ENCODE peak calls at places on chromosomes 2 and 18, in six cellular contexts. P, O, V, D, K and R are unnamed samples.

GRCh38 chr2:70073493-70073892 is 13.8 kb upstream of the PCBP1 start:
- DNase-seq in D (no peak), O (no peak), P (no peak), K (no peak), V (no peak), R (no peak)

GRCh38 chr2:176192351-176192750 is 3.9 kb downstream of the HOXD1 start:
- DNase-seq in P (no peak), V (no peak), O (no peak), K (no peak), D (no peak), R (no peak)

GRCh38 chr2:24411488-24412146 is 51.3 kb upstream of the ITSN2 start:
- DNase-seq in V (peak; percentile 28), K (no peak), D (no peak), O (no peak), P (no peak), R (no peak)

GRCh38 chr2:195369217-195369587 is 287.8 kb upstream of the SLC39A10 start:
- DNase-seq in V (no peak), K (no peak), P (no peak), O (no peak), D (no peak), R (no peak)

GRCh38 chr2:99278793-99279291 is 22.2 kb downstream of the LYG1 start:
- DNase-seq in P (peak; percentile 86), D (no peak), K (no peak), V (no peak), O (peak; percentile 63), R (peak; percentile 77)

GRCh38 chr2:157572725-157573124 is 55.9 kb downstream of the ACVR1C start:
- DNase-seq in P (peak; percentile 24), D (no peak), K (no peak), V (no peak), O (no peak), R (no peak)

GRCh38 chr2:155518094-155518493 is 814.4 kb downstream of the NR4A2 start:
- DNase-seq in K (no peak), O (no peak), V (no peak), P (no peak), D (no peak), R (no peak)

GRCh38 chr2:240369725-240370585 is 65.5 kb upstream of the GPC1 start:
- DNase-seq in K (no peak), V (no peak), O (peak; percentile 76), P (peak; percentile 94), D (no peak), R (peak; percentile 77)

GRCh38 chr2:84969511-84970265 is 1.3 kb upstream of the KCMF1 start:
- DNase-seq in P (peak; percentile 42), V (no peak), D (peak; percentile 15), O (no peak), K (no peak), R (no peak)

GRCh38 chr18:74945774-74946545 is 263.0 kb downstream of the PTGR3 start:
- DNase-seq in V (no peak), K (no peak), P (no peak), D (no peak), O (no peak), R (no peak)

GRCh38 chr2:207136872-207137271 is 28.9 kb downstream of the KLF7 start:
- DNase-seq in V (no peak), K (no peak), P (no peak), D (no peak), O (no peak), R (no peak)

GRCh38 chr2:9596621-9597311 is 34.0 kb downstream of the YWHAQ start:
- DNase-seq in V (no peak), P (no peak), O (no peak), D (no peak), K (no peak), R (no peak)

GRCh38 chr2:165469417-165469816 is at the start of gene CSRNP3:
- DNase-seq in V (peak; percentile 61), K (no peak), P (peak; percentile 95), D (no peak), O (peak; percentile 23), R (peak; percentile 7)

GRCh38 chr18:69400976-69401474 is 337 bp downstream of the DOK6 start:
- DNase-seq in P (no peak), D (no peak), K (no peak), V (peak; percentile 48), O (no peak), R (no peak)

GRCh38 chr2:109538551-109538950 is 75.2 kb downstream of the SEPTIN10 start:
- DNase-seq in O (no peak), V (no peak), K (no peak), P (peak; percentile 24), D (no peak), R (no peak)

GRCh38 chr2:7905756-7906155 is 776.1 kb upstream of the ID2 start:
- DNase-seq in D (no peak), O (no peak), V (no peak), P (no peak), K (no peak), R (no peak)

GRCh38 chr2:161085041-161085598 is 75.1 kb upstream of the TANK start:
- DNase-seq in K (no peak), D (no peak), O (no peak), V (no peak), P (no peak), R (no peak)

GRCh38 chr2:5695641-5696350 is 3.6 kb downstream of the SOX11 start:
- DNase-seq in P (peak; percentile 72), K (no peak), O (no peak), D (no peak), V (no peak), R (no peak)

GRCh38 chr2:33209976-33210375 is 263.2 kb downstream of the LTBP1 start:
- DNase-seq in P (no peak), V (no peak), O (no peak), K (no peak), D (no peak), R (no peak)

GRCh38 chr2:154568413-154568812 is 130.1 kb upstream of the KCNJ3 start:
- DNase-seq in K (no peak), O (no peak), D (no peak), V (no peak), P (no peak), R (no peak)

GRCh38 chr2:217325251-217325650 is 465.4 kb upstream of the TNP1 start:
- DNase-seq in O (no peak), D (no peak), P (no peak), V (no peak), K (no peak), R (no peak)